ENCODE peak calls at places on chromosomes 7 and 10, in five cellular contexts. E is CD4-positive, alpha-beta memory T cell; K is mammary epithelial cell; F is sigmoid colon; D is naive thymus-derived CD4-positive, alpha-beta T cell. Q is an unnamed sample. For H3K4me1, the result is how much of the 10 kb centered on the place peaks cover.

GRCh38 chr10:114766470-114766869 is 55.1 kb upstream of the FHIP2A start:
- DNase-seq in E (no peak), K (no peak), F (no peak), D (no peak), Q (no peak)

GRCh38 chr10:7424315-7424714 is 13.5 kb upstream of the SFMBT2 start:
- DNase-seq in E (no peak), K (no peak), F (no peak), D (peak), Q (no peak)

GRCh38 chr7:155907450-155908177 is 95.4 kb upstream of the SHH start:
- DNase-seq in E (no peak), K (no peak), F (no peak), D (no peak), Q (no peak)

GRCh38 chr10:104193787-104194186 is 38.4 kb downstream of the CFAP43 start:
- DNase-seq in E (no peak), K (no peak), F (no peak), D (no peak), Q (no peak)

GRCh38 chr7:45700556-45700955 is 126.4 kb downstream of the ADCY1 start:
- DNase-seq in E (no peak), K (no peak), F (peak), D (no peak), Q (no peak)

GRCh38 chr7:50264908-50265307 is 39.6 kb upstream of the IKZF1 start:
- DNase-seq in E (peak), K (peak), F (no peak), D (no peak), Q (no peak)

GRCh38 chr10:98374176-98374969 is 40.6 kb downstream of the PYROXD2 start:
- DNase-seq in E (no peak), K (peak), F (no peak), D (no peak), Q (no peak)

GRCh38 chr7:3294432-3295100 is 6.5 kb upstream of the SDK1 start:
- DNase-seq in E (no peak), K (peak), F (no peak), D (no peak), Q (no peak)

GRCh38 chr10:130045091-130045652 is 65.5 kb downstream of the C10orf143 start:
- DNase-seq in E (no peak), K (no peak), F (no peak), D (no peak), Q (peak)

GRCh38 chr10:122875843-122876492 is 3.4 kb downstream of the FAM24B start:
- DNase-seq in E (no peak), K (no peak), F (no peak), D (no peak), Q (no peak)

GRCh38 chr7:48046458-48046857 is 11.1 kb downstream of the C7orf57 start:
- DNase-seq in E (peak), K (no peak), F (no peak), D (peak), Q (no peak)

GRCh38 chr10:92572362-92573090 is 1.4 kb downstream of the IDE start:
- DNase-seq in E (no peak), K (peak), F (no peak), D (no peak), Q (no peak)

GRCh38 chr10:86953747-86954680 is 3.4 kb downstream of the MMRN2 start:
- DNase-seq in E (no peak), K (no peak), F (peak), D (no peak), Q (peak)

GRCh38 chr10:110395350-110396283 is 90.9 kb upstream of the SMNDC1 start:
- DNase-seq in E (no peak), K (peak), F (no peak), D (no peak), Q (no peak)

GRCh38 chr7:73560035-73560835 is 2.7 kb upstream of the BCL7B start:
- DNase-seq in E (no peak), K (peak), F (no peak), D (no peak), Q (peak)

GRCh38 chr7:107622429-107622828 is 38.2 kb upstream of the SLC26A4 start:
- DNase-seq in E (no peak), K (peak), F (no peak), D (no peak), Q (no peak)

GRCh38 chr10:6203331-6204062 is 765 bp downstream of the PFKFB3 start:
- DNase-seq in E (peak), K (peak), F (peak), D (peak), Q (peak)

GRCh38 chr7:157176771-157177170 is 38.0 kb downstream of the UBE3C start:
- DNase-seq in E (no peak), K (no peak), F (no peak), D (no peak), Q (no peak)

GRCh38 chr7:22295402-22296264 is 61.3 kb downstream of the RAPGEF5 start:
- DNase-seq in E (no peak), K (peak), F (no peak), D (no peak), Q (no peak)

GRCh38 chr10:97318772-97319651 is at the start of gene FRAT1:
- DNase-seq in E (peak), K (peak), F (peak), D (peak), Q (peak)

GRCh38 chr7:18580945-18581344 is 85.4 kb downstream of the HDAC9 start:
- DNase-seq in E (no peak), K (no peak), F (no peak), D (no peak), Q (no peak)

GRCh38 chr10:80461208-80462183 is 7.4 kb downstream of the TSPAN14 start:
- DNase-seq in E (no peak), K (no peak), F (peak), D (no peak), Q (peak)

GRCh38 chr10:125035588-125036298 is 93.8 kb downstream of the ZRANB1 start:
- DNase-seq in E (no peak), K (no peak), F (no peak), D (no peak), Q (no peak)

GRCh38 chr10:23195846-23196200 is 3.7 kb downstream of the PTF1A start:
- DNase-seq in E (no peak), K (no peak), F (no peak), D (no peak), Q (no peak)

GRCh38 chr7:17408245-17408903 is 109.9 kb downstream of the AHR start:
- DNase-seq in E (no peak), K (peak), F (peak), D (no peak), Q (no peak)

GRCh38 chr10:28623483-28623882 is 53.8 kb upstream of the BAMBI start:
- DNase-seq in E (no peak), K (no peak), F (no peak), D (no peak), Q (no peak)

GRCh38 chr7:127107601-127108007 is 145.1 kb downstream of the GRM8 start:
- DNase-seq in E (peak), K (peak), F (no peak), D (peak), Q (no peak)

GRCh38 chr10:63132651-63133055 is 475 bp upstream of the NRBF2 start:
- DNase-seq in E (no peak), K (no peak), F (no peak), D (no peak), Q (no peak)
- H3K4me3 ChIP-seq in E (no peak), K (no peak), F (peak), D (peak), Q (peak)

GRCh38 chr10:112356686-112357085 is 17.2 kb upstream of the ACSL5 start:
- DNase-seq in E (no peak), K (no peak), F (no peak), D (no peak), Q (no peak)

GRCh38 chr10:112361951-112362770 is 11.8 kb upstream of the ACSL5 start:
- DNase-seq in E (no peak), K (peak), F (no peak), D (no peak), Q (no peak)

GRCh38 chr10:112360308-112361270 is 13.3 kb upstream of the ACSL5 start:
- DNase-seq in E (no peak), K (peak), F (no peak), D (no peak), Q (no peak)

GRCh38 chr10:112362833-112363232 is 11.1 kb upstream of the ACSL5 start:
- DNase-seq in E (no peak), K (no peak), F (no peak), D (no peak), Q (no peak)

DNA sequence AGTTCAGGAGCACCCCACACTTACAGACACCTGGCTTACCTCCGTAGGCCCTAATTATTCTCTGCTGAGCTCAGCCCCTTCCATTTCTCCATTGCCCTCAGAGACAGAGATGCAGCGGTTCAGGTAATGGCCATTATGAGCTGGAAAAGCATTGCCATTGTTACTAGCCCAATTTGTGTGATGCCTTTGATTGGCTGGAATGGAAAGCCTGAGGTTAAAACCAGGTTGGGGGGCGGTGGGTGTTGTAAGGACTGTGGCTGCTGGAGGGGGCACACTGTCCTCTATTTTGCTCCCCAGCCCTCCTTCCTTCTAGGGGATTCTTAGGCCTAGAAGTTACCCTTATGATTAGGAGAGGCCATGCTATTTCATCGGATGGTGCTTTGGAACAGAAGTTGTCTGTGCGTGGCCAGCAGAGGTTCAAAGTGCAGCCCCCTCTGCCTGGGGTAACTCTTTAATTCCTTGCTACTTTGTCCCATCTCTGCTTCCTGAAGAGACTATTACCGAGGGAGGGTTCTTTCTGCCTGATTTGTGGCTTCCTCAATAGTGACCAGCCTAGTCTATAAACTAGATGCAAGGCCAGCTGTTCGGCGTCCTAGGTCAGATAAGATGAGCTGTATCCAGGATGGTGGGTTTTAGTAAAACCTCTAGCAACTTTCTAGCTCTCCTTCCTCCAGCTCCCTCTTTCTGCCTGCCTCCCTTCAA is 14.2 kb upstream of the ACSL5 start:
- DNase-seq in E (no peak), K (no peak), F (no peak), D (no peak), Q (no peak)
- H3K4me1 ChIP-seq in E (under half), K (under half), F (under half), D (under half), Q (under half)

GRCh38 chr7:12210179-12211053 is 678 bp upstream of the TMEM106B start:
- DNase-seq in E (no peak), K (no peak), F (no peak), D (peak), Q (peak)

GRCh38 chr7:12217311-12217710 is 6.2 kb downstream of the TMEM106B start:
- DNase-seq in E (no peak), K (no peak), F (no peak), D (no peak), Q (no peak)

GRCh38 chr7:12212051-12212485 is 974 bp downstream of the TMEM106B start:
- DNase-seq in E (no peak), K (no peak), F (no peak), D (no peak), Q (no peak)

GRCh38 chr7:12207046-12207445 is 4.0 kb upstream of the TMEM106B start:
- DNase-seq in E (no peak), K (no peak), F (no peak), D (no peak), Q (no peak)

GRCh38 chr7:12211054-12212050 is at the start of gene TMEM106B:
- DNase-seq in E (peak), K (peak), F (peak), D (peak), Q (peak)
- H3K27ac ChIP-seq in E (peak), K (peak), F (peak), D (peak), Q (peak)

DNA sequence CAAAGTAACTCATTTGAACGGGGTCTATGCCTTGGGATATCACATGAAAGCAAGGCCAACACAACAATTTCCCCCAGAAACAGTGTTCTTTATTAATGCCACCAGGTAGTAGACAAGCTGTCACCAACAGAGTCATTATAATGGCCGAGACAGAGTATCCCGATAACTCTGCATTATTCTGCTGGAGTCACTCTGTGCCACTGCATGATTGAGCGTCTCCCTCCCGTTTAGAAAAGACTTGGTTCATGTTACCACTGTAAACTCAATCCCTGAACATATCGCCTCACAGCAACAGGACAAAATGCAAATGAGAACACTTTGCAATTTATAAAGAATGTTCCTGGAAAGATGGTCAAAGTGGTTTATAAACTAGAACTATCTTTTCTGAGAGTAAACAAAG is 932.5 kb downstream of the GATA3 start:
- DNase-seq in E (no peak), K (no peak), F (no peak), D (no peak), Q (no peak)
- H3K4me3 ChIP-seq in E (no peak), K (no peak), F (no peak), D (no peak), Q (no peak)

Q was measured in aorta.